ENCODE peak calls at places on chromosomes 12 and 14, in eight cellular contexts. Z is aorta; P is lung microvascular endothelial cell; T is astrocyte of the cerebellum; R is RPMI7951; A is activated CD4-positive, alpha-beta T cell treated with anti-CD3 and anti-CD28 coated beads, Interleukin-2, amount 10 ng/mL, durations not matched to agents 7 days and 5 days; O is nephron progenitor cell; F is neuronal stem cell. X is an unnamed sample.
A peak's percentile ranks its signal among the peaks of the same experiment; 100 is the strongest.

GRCh38 chr14:70416322-70416716 is 571 bp downstream of the SYNJ2BP start:
- DNase-seq in T (no peak), F (no peak), R (peak; percentile 8), O (no peak), P (no peak), A (no peak), Z (no peak), X (no peak)

GRCh38 chr14:105026033-105026785 is 5.3 kb upstream of the CDCA4 start:
- DNase-seq in T (no peak), A (no peak), Z (no peak), R (peak; percentile 83), P (peak; percentile 95), O (no peak), F (no peak), X (no peak)

GRCh38 chr14:77031680-77032482 is 3.4 kb upstream of the IRF2BPL start:
- DNase-seq in F (no peak), P (peak; percentile 49), T (no peak), Z (no peak), O (no peak), R (peak; percentile 60), A (no peak), X (no peak)

GRCh38 chr12:124172646-124173045 is 122.2 kb upstream of the RFLNA start:
- DNase-seq in T (no peak), R (peak; percentile 97), O (no peak), Z (peak; percentile 2), P (no peak), F (no peak), A (no peak), X (no peak)

GRCh38 chr14:67892466-67893120 is 73.0 kb downstream of the RAD51B start:
- DNase-seq in R (no peak), F (no peak), T (no peak), O (no peak), P (no peak), Z (no peak), A (no peak), X (no peak)

GRCh38 chr14:104705340-104706047 is 16.1 kb downstream of the INF2 start:
- DNase-seq in P (no peak), R (no peak), O (no peak), Z (no peak), T (no peak), A (no peak), F (no peak), X (no peak)

GRCh38 chr14:61653507-61653906 is 41.8 kb upstream of the HIF1A start:
- DNase-seq in A (no peak), F (no peak), R (peak; percentile 84), T (no peak), O (no peak), P (peak; percentile 98), Z (peak; percentile 60), X (no peak)

GRCh38 chr14:95460647-95461478 is 55.6 kb downstream of the SYNE3 start:
- DNase-seq in R (no peak), F (no peak), Z (peak; percentile 69), P (peak; percentile 81), O (peak; percentile 25), T (peak; percentile 35), A (no peak), X (no peak)

GRCh38 chr12:57276935-57277563 is 26.1 kb upstream of the STAC3 start:
- DNase-seq in O (no peak), P (peak; percentile 62), Z (no peak), A (peak; percentile 13), R (no peak), T (no peak), F (no peak), X (no peak)

GRCh38 chr12:56932867-56933266 is 1.3 kb downstream of the SDR9C7 start:
- DNase-seq in Z (peak; percentile 59), T (no peak), F (no peak), P (no peak), A (no peak), O (no peak), R (no peak), X (peak; percentile 67)

GRCh38 chr12:125243811-125244210 is 178.6 kb downstream of the AACS start:
- DNase-seq in P (no peak), T (no peak), A (no peak), O (no peak), R (no peak), F (no peak), Z (no peak), X (no peak)

GRCh38 chr12:15829949-15830348 is 40.8 kb upstream of the EPS8 start:
- DNase-seq in P (no peak), Z (no peak), R (no peak), A (no peak), O (no peak), F (no peak), T (no peak), X (no peak)

GRCh38 chr14:77979666-77980351 is 179.9 kb downstream of the ADCK1 start:
- DNase-seq in F (no peak), R (peak; percentile 19), Z (no peak), A (no peak), P (no peak), O (peak; percentile 22), T (peak; percentile 40), X (no peak)

GRCh38 chr12:96015672-96016071 is 19.5 kb upstream of the HAL start:
- DNase-seq in R (peak; percentile 9), Z (peak; percentile 44), T (peak; percentile 15), F (no peak), A (no peak), P (peak; percentile 54), O (peak; percentile 29), X (no peak)

GRCh38 chr12:121805171-121805687 is 1.4 kb downstream of the SETD1B start:
- DNase-seq in R (no peak), O (peak; percentile 41), P (peak; percentile 39), A (no peak), F (no peak), Z (peak; percentile 49), T (no peak), X (no peak)

GRCh38 chr14:100902295-100902694 is 1.2 kb downstream of the RTL1 start:
- DNase-seq in R (no peak), O (no peak), T (no peak), Z (no peak), P (no peak), A (no peak), F (no peak), X (peak; percentile 53)

GRCh38 chr14:44507183-44507582 is at the start of gene FSCB:
- DNase-seq in R (no peak), F (no peak), P (no peak), T (no peak), O (no peak), Z (no peak), A (no peak), X (no peak)

GRCh38 chr12:114774181-114774580 is 90.2 kb upstream of the TBX3 start:
- DNase-seq in T (peak; percentile 5), P (peak; percentile 75), F (no peak), A (no peak), O (no peak), Z (no peak), R (peak; percentile 88), X (no peak)

GRCh38 chr12:106074706-106075392 is 63.9 kb downstream of the NUAK1 start:
- DNase-seq in T (peak; percentile 57), Z (peak; percentile 45), O (peak; percentile 15), A (no peak), R (peak; percentile 87), P (peak; percentile 70), F (peak; percentile 67), X (no peak)

GRCh38 chr14:35368583-35368982 is 36.0 kb downstream of the NFKBIA start:
- DNase-seq in F (no peak), P (no peak), O (no peak), Z (peak; percentile 43), T (no peak), R (no peak), A (no peak), X (no peak)

GRCh38 chr14:89164168-89165074 is 252.6 kb downstream of the FOXN3 start:
- DNase-seq in F (no peak), O (no peak), Z (no peak), P (peak; percentile 15), T (no peak), A (no peak), R (no peak), X (no peak)

GRCh38 chr12:111557271-111558106 is 41.6 kb downstream of the ATXN2 start:
- DNase-seq in A (no peak), Z (no peak), P (no peak), R (no peak), O (no peak), T (no peak), F (no peak), X (no peak)

GRCh38 chr12:95574799-95575452 is 23.6 kb upstream of the USP44 start:
- DNase-seq in P (peak; percentile 64), Z (no peak), T (peak; percentile 28), A (no peak), O (peak; percentile 7), F (no peak), R (peak; percentile 44), X (no peak)